ENCODE peak calls at places on chromosomes 1 and 21, in four cellular contexts. One of them, this sample, is unnamed.

GRCh38 chr1:192607836-192608235 is 28.1 kb upstream of the RGS13 start:
- DNase-seq in fibroblast of pulmonary artery: no peak
- DNase-seq in SK-N-SH: no peak
- DNase-seq in SJSA1: no peak
- DNase-seq in this sample: no peak

GRCh38 chr1:48532976-48533375 is 61.0 kb upstream of the SPATA6 start:
- DNase-seq in SK-N-SH: no peak
- DNase-seq in fibroblast of pulmonary artery: no peak
- DNase-seq in SJSA1: no peak
- DNase-seq in this sample: no peak

GRCh38 chr1:207268337-207268736 is 53.1 kb upstream of the CD55 start:
- DNase-seq in SJSA1: no peak
- DNase-seq in fibroblast of pulmonary artery: no peak
- DNase-seq in SK-N-SH: no peak
- DNase-seq in this sample: no peak

GRCh38 chr1:76219589-76219914 is 145.0 kb downstream of the ST6GALNAC3 start:
- DNase-seq in SK-N-SH: no peak
- DNase-seq in SJSA1: no peak
- DNase-seq in fibroblast of pulmonary artery: no peak
- DNase-seq in this sample: no peak

GRCh38 chr1:221697924-221698425 is 43.9 kb downstream of the DUSP10 start:
- DNase-seq in fibroblast of pulmonary artery: no peak
- DNase-seq in SJSA1: no peak
- DNase-seq in SK-N-SH: no peak
- DNase-seq in this sample: no peak

GRCh38 chr1:182611787-182612186 is 7.6 kb upstream of the RGS16 start:
- DNase-seq in fibroblast of pulmonary artery: no peak
- DNase-seq in SJSA1: no peak
- DNase-seq in SK-N-SH: no peak
- DNase-seq in this sample: no peak

GRCh38 chr1:58814251-58815068 is 30.6 kb upstream of the JUN start:
- DNase-seq in fibroblast of pulmonary artery: peak
- DNase-seq in SK-N-SH: no peak
- DNase-seq in SJSA1: peak
- DNase-seq in this sample: peak

GRCh38 chr21:45543371-45543709 is 1.1 kb upstream of the SLC19A1 start:
- DNase-seq in fibroblast of pulmonary artery: no peak
- DNase-seq in SK-N-SH: peak
- DNase-seq in SJSA1: peak
- DNase-seq in this sample: no peak

GRCh38 chr1:62241357-62242131 is 46.9 kb downstream of the L1TD1 start:
- DNase-seq in SK-N-SH: no peak
- DNase-seq in SJSA1: no peak
- DNase-seq in fibroblast of pulmonary artery: no peak
- DNase-seq in this sample: no peak

GRCh38 chr1:96598416-96599168 is 123.0 kb upstream of the PTBP2 start:
- DNase-seq in SJSA1: no peak
- DNase-seq in fibroblast of pulmonary artery: peak
- DNase-seq in SK-N-SH: no peak
- DNase-seq in this sample: no peak

DNA sequence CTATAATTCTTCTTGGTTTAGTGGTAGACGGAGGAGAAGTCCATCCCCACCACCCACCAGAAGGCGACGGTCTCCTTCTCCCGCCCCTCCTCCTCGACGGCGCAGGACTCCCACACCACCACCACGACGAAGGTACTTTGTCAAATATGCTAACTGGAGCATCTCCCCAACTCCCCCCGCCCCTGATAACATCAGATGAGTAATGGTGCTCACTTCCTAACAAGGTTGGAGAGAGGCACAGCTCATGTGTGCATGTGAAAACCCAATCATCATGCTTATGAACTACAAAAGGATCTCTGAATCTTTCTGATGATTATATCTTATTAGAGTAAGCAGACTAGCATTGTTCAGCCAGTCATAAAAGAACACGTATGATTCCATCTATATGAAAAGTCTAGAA is 23.7 kb downstream of the SRRM1 start:
- DNase-seq in fibroblast of pulmonary artery: no peak
- DNase-seq in SK-N-SH: no peak
- DNase-seq in SJSA1: no peak
- DNase-seq in this sample: no peak
- H3K4me3 ChIP-seq in fibroblast of pulmonary artery: no peak
- H3K4me3 ChIP-seq in SK-N-SH: no peak
- H3K4me3 ChIP-seq in SJSA1: no peak
- H3K4me3 ChIP-seq in this sample: no peak

DNA sequence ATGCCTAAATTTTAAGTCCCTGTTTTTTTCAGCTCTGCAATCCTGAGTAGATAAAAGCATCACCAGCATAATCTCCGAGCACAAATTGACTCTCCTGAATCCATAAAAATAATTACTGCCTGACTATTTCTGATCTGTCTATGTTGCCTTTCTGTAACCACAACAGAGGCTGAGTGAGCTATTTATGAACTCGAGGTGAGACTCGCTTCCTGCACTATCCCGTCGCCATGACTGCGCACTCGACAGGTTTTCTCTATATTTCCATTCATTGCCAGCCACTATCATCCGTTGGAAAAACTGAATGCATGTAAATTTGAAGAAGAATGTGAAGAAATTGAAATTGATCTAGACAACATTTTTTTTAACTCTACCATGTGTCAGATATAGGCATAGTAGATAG is 897.2 kb downstream of the ADGRL2 start:
- DNase-seq in SJSA1: no peak
- DNase-seq in SK-N-SH: no peak
- DNase-seq in fibroblast of pulmonary artery: no peak
- DNase-seq in this sample: no peak
- H3K4me3 ChIP-seq in SJSA1: no peak
- H3K4me3 ChIP-seq in SK-N-SH: no peak
- H3K4me3 ChIP-seq in fibroblast of pulmonary artery: no peak
- H3K4me3 ChIP-seq in this sample: no peak

GRCh38 chr1:1055841-1056736 is 18.0 kb downstream of the RNF223 start:
- DNase-seq in SK-N-SH: no peak
- DNase-seq in fibroblast of pulmonary artery: no peak
- DNase-seq in SJSA1: no peak
- DNase-seq in this sample: no peak

GRCh38 chr1:1060281-1061000 is 13.7 kb downstream of the RNF223 start:
- DNase-seq in SK-N-SH: no peak
- DNase-seq in SJSA1: no peak
- DNase-seq in fibroblast of pulmonary artery: no peak
- DNase-seq in this sample: no peak

GRCh38 chr1:1058921-1059493 is 15.1 kb downstream of the RNF223 start:
- DNase-seq in SK-N-SH: no peak
- DNase-seq in fibroblast of pulmonary artery: no peak
- DNase-seq in SJSA1: no peak
- DNase-seq in this sample: peak

GRCh38 chr1:1059494-1060280 is 14.4 kb downstream of the RNF223 start:
- DNase-seq in SJSA1: no peak
- DNase-seq in SK-N-SH: peak
- DNase-seq in fibroblast of pulmonary artery: peak
- DNase-seq in this sample: peak

GRCh38 chr1:1058088-1058905 is 15.8 kb downstream of the RNF223 start:
- DNase-seq in fibroblast of pulmonary artery: no peak
- DNase-seq in SK-N-SH: no peak
- DNase-seq in SJSA1: no peak
- DNase-seq in this sample: peak
- H3K4me3 ChIP-seq in fibroblast of pulmonary artery: no peak
- H3K4me3 ChIP-seq in SK-N-SH: no peak
- H3K4me3 ChIP-seq in SJSA1: no peak
- H3K4me3 ChIP-seq in this sample: peak

DNA sequence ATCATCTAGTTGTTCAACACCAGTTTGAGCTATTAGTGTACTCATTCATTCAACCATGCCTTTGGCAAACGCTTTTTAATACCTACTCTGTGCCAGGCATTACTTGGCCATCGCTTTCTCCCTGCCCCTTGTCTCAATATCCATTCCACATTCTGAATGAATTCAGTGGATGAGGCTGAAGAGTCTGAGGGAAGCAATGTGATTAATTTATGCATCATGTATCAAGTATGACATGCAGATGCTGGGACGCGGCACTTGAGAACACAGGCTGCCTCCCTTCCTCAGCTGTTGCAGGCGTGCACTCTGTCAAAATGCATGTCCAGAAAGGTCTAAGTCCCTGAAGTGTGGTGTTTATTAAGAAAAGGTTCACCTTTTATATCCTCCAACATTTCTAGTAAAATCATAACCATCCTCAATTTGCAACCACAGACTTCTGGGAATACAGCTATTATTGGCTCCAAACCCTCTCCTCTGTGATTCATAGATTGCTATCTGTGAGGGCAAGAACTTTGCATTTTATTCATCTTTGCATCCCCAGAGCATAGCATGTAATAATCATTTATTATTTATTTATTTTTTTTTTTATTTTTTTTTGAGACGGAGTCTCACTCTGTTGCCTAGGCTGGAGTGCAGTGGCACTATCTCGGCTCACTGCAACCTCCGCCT is 22.6 kb upstream of the RAB3GAP2 start:
- DNase-seq in fibroblast of pulmonary artery: no peak
- DNase-seq in SK-N-SH: no peak
- DNase-seq in SJSA1: no peak
- DNase-seq in this sample: no peak
- H3K4me3 ChIP-seq in fibroblast of pulmonary artery: no peak
- H3K4me3 ChIP-seq in SK-N-SH: peak
- H3K4me3 ChIP-seq in SJSA1: no peak
- H3K4me3 ChIP-seq in this sample: no peak

DNA sequence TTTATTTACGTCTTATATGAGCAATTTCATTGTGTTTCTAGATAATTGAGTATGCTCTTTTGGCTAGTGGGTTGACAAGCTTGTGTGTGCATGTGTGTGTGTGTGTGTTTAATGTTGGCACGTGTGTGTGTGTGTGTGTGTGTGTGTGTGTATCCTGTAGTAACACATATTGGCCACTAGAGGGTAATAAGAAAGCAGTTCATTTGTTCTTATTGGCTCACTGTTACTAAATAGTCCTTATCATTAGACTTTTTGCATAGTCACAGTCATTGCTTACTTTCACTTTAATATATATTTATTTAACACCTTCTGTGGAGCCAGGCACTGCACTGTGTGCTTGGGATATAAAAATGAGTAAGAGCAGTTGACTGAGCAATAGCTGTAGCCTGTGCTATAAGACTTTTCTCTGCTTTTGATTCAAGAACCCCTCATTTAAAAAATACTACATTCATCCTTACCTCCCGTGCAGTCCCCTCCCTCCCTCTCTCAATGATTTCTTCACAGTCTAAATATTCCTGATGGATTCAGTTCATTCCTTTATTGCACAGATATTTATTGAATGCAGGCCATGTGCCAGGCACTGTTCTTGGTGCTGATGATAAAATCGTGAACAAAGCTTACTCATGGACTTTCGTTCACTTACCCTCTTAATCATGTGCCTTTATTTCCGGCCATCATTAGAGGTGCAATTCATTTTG is 96.7 kb downstream of the DYRK1A start:
- DNase-seq in fibroblast of pulmonary artery: peak
- DNase-seq in SK-N-SH: peak
- DNase-seq in SJSA1: no peak
- DNase-seq in this sample: no peak
- H3K4me3 ChIP-seq in fibroblast of pulmonary artery: peak
- H3K4me3 ChIP-seq in SK-N-SH: peak
- H3K4me3 ChIP-seq in SJSA1: no peak
- H3K4me3 ChIP-seq in this sample: no peak

GRCh38 chr1:25903986-25904385 is 2.2 kb downstream of the STMN1 start:
- DNase-seq in fibroblast of pulmonary artery: no peak
- DNase-seq in SJSA1: no peak
- DNase-seq in SK-N-SH: no peak
- DNase-seq in this sample: no peak
- H3K4me3 ChIP-seq in fibroblast of pulmonary artery: peak
- H3K4me3 ChIP-seq in SJSA1: peak
- H3K4me3 ChIP-seq in SK-N-SH: peak
- H3K4me3 ChIP-seq in this sample: no peak

GRCh38 chr1:28264897-28265296 is 5.6 kb downstream of the SESN2 start:
- DNase-seq in SK-N-SH: no peak
- DNase-seq in SJSA1: no peak
- DNase-seq in fibroblast of pulmonary artery: no peak
- DNase-seq in this sample: no peak
- H3K4me3 ChIP-seq in SK-N-SH: no peak
- H3K4me3 ChIP-seq in SJSA1: no peak
- H3K4me3 ChIP-seq in fibroblast of pulmonary artery: no peak
- H3K4me3 ChIP-seq in this sample: no peak

DNA sequence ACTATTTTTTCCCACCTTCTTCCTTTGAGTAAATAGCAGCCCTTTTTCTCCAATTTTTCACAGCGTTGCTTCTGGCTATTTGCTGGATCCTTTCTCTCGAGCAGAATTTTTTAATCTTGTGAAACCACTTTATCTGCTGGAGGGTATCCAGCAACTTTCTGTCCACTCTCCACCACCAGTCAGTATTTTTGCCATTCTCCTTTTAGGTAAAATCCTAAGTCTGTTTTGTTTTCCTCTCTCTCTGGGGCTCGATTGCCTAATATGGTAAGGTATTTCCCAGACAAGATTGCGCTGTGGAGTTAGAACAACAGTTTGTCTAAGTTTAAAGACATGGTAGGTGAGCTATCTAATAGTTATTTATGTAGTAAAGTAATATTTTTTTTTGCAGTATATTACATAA is 156.9 kb downstream of the PPP1R12B start:
- DNase-seq in SJSA1: no peak
- DNase-seq in fibroblast of pulmonary artery: peak
- DNase-seq in SK-N-SH: peak
- DNase-seq in this sample: no peak
- H3K4me3 ChIP-seq in SJSA1: no peak
- H3K4me3 ChIP-seq in fibroblast of pulmonary artery: no peak
- H3K4me3 ChIP-seq in SK-N-SH: no peak
- H3K4me3 ChIP-seq in this sample: no peak

GRCh38 chr1:211742889-211743529 is 67.6 kb upstream of the NEK2 start:
- DNase-seq in SK-N-SH: no peak
- DNase-seq in fibroblast of pulmonary artery: no peak
- DNase-seq in SJSA1: no peak
- DNase-seq in this sample: no peak
- H3K4me3 ChIP-seq in SK-N-SH: no peak
- H3K4me3 ChIP-seq in fibroblast of pulmonary artery: no peak
- H3K4me3 ChIP-seq in SJSA1: no peak
- H3K4me3 ChIP-seq in this sample: no peak

DNA sequence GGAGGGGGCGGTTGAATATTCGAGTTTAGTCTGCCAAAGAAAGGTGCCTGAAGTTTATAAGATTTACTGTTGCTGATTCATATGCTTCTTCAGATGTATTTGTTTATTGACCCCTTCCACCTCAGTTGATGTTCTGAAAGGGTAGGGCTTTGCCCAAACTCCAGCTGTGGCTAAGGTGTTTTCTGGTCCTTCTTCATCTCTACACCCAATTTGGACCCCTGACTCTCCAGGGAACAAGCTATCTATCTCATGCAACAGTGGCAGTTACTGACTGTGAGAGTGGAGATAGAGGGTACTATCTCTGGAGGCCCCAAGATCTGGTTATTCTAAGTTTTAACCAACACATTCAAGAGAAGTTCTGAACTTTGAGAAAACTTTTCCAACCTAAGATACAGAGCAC is 12.6 kb upstream of the ALG14 start:
- DNase-seq in fibroblast of pulmonary artery: no peak
- DNase-seq in SK-N-SH: no peak
- DNase-seq in SJSA1: no peak
- DNase-seq in this sample: no peak
- H3K4me3 ChIP-seq in fibroblast of pulmonary artery: no peak
- H3K4me3 ChIP-seq in SK-N-SH: no peak
- H3K4me3 ChIP-seq in SJSA1: no peak
- H3K4me3 ChIP-seq in this sample: no peak

This sample was measured in Caco-2.